ENCODE peak calls at places on chromosomes 3 and 15, in eight cellular contexts. H, G, R, D, Q, I, V and P are unnamed samples.

GRCh38 chr3:136653628-136654027 is 98.5 kb downstream of the STAG1 start:
- DNase-seq in H (no peak), G (no peak), R (no peak), D (no peak), Q (no peak), I (no peak), V (no peak), P (no peak)

GRCh38 chr15:74727727-74728126 is 2.4 kb upstream of the CYP1A1 start:
- DNase-seq in H (peak; percentile 46), G (no peak), R (no peak), D (no peak), Q (no peak), I (no peak), V (no peak), P (no peak)

GRCh38 chr3:33171580-33171979 is 47.0 kb downstream of the SUSD5 start:
- DNase-seq in H (no peak), G (no peak), R (no peak), D (no peak), Q (no peak), I (no peak), V (no peak), P (no peak)

GRCh38 chr15:85580914-85581313 is 200.5 kb downstream of the AKAP13 start:
- DNase-seq in H (no peak), G (no peak), R (peak; percentile 36), D (no peak), Q (peak; percentile 11), I (no peak), V (no peak), P (no peak)

GRCh38 chr3:52839892-52840545 is 5.2 kb upstream of the MUSTN1 start:
- DNase-seq in H (no peak), G (no peak), R (no peak), D (no peak), Q (no peak), I (no peak), V (no peak), P (no peak)

GRCh38 chr3:119019767-119020518 is 14.7 kb downstream of the IGSF11 start:
- DNase-seq in H (no peak), G (no peak), R (no peak), D (no peak), Q (no peak), I (no peak), V (no peak), P (no peak)

GRCh38 chr15:86915811-86916331 is 836.2 kb downstream of the AGBL1 start:
- DNase-seq in H (no peak), G (peak; percentile 73), R (peak; percentile 56), D (peak; percentile 14), Q (peak; percentile 31), I (peak; percentile 14), V (peak; percentile 7), P (no peak)

GRCh38 chr15:98855815-98856539 is 151.6 kb downstream of the PGPEP1L start:
- DNase-seq in H (no peak), G (no peak), R (no peak), D (no peak), Q (no peak), I (no peak), V (no peak), P (no peak)

GRCh38 chr3:118793176-118793575 is 241.5 kb downstream of the IGSF11 start:
- DNase-seq in H (no peak), G (no peak), R (no peak), D (no peak), Q (no peak), I (no peak), V (no peak), P (no peak)

GRCh38 chr15:29093065-29093435 is 176.6 kb downstream of the NSMCE3 start:
- DNase-seq in H (no peak), G (no peak), R (no peak), D (no peak), Q (no peak), I (no peak), V (no peak), P (no peak)

GRCh38 chr3:132414841-132415240 is 2.5 kb upstream of the DNAJC13 start:
- DNase-seq in H (no peak), G (no peak), R (no peak), D (no peak), Q (no peak), I (no peak), V (no peak), P (no peak)

GRCh38 chr15:66662522-66662921 is 39.5 kb upstream of the SMAD6 start:
- DNase-seq in H (no peak), G (no peak), R (no peak), D (no peak), Q (no peak), I (no peak), V (no peak), P (no peak)

GRCh38 chr15:76236350-76236749 is 74.9 kb downstream of the ETFA start:
- DNase-seq in H (no peak), G (no peak), R (no peak), D (no peak), Q (no peak), I (no peak), V (no peak), P (no peak)

GRCh38 chr3:161821591-161821990 is 325.0 kb downstream of the OTOL1 start:
- DNase-seq in H (no peak), G (no peak), R (no peak), D (no peak), Q (peak; percentile 1), I (no peak), V (no peak), P (no peak)